ENCODE peak calls at places on chromosome 12, in four cellular contexts. T is stimulated activated CD4-positive, alpha-beta T cell treated with anti-CD3 and anti-CD28 coated beads, Interleukin-4, amount 100 ng/mL, for 48 hours; S is GM19239; Z is NCI-H146. U is an unnamed sample.

GRCh38 chr12:32548691-32549412 is 130.2 kb upstream of the DNM1L start:
- DNase-seq in T (no peak), S (no peak), Z (no peak), U (no peak)

GRCh38 chr12:52026267-52026666 is 19.5 kb downstream of the TAMALIN start:
- DNase-seq in T (no peak), S (no peak), Z (no peak), U (no peak)

GRCh38 chr12:4960030-4960429 is 50.3 kb downstream of the KCNA1 start:
- DNase-seq in T (no peak), S (no peak), Z (no peak), U (no peak)

GRCh38 chr12:105835505-105835904 is 303.2 kb downstream of the NUAK1 start:
- DNase-seq in T (no peak), S (no peak), Z (no peak), U (no peak)

GRCh38 chr12:104598342-104599271 is 141.9 kb downstream of the CHST11 start:
- DNase-seq in T (no peak), S (no peak), Z (no peak), U (no peak)

GRCh38 chr12:7433276-7433822 is 10.6 kb downstream of the CD163L1 start:
- DNase-seq in T (no peak), S (no peak), Z (no peak), U (no peak)

GRCh38 chr12:106754331-106754730 is 20.2 kb upstream of the RIC8B start:
- DNase-seq in T (no peak), S (no peak), Z (no peak), U (no peak)

GRCh38 chr12:1044697-1045096 is 53.7 kb downstream of the ERC1 start:
- DNase-seq in T (no peak), S (no peak), Z (no peak), U (no peak)

GRCh38 chr12:60120199-60120598 is 524.4 kb downstream of the SLC16A7 start:
- DNase-seq in T (no peak), S (no peak), Z (no peak), U (no peak)

GRCh38 chr12:117417004-117417403 is 55.6 kb upstream of the NOS1 start:
- DNase-seq in T (no peak), S (no peak), Z (no peak), U (no peak)

GRCh38 chr12:13347241-13348043 is 150.9 kb downstream of the EMP1 start:
- DNase-seq in T (peak), S (no peak), Z (no peak), U (no peak)

GRCh38 chr12:123478762-123479161 is 20.8 kb downstream of the SNRNP35 start:
- DNase-seq in T (no peak), S (no peak), Z (no peak), U (no peak)

GRCh38 chr12:75815756-75816155 is 215.8 kb downstream of the PHLDA1 start:
- DNase-seq in T (no peak), S (no peak), Z (no peak), U (no peak)

GRCh38 chr12:3168775-3169221 is 91.6 kb downstream of the TSPAN9 start:
- DNase-seq in T (peak), S (no peak), Z (no peak), U (no peak)

GRCh38 chr12:107477946-107478610 is 207.5 kb upstream of the PWP1 start:
- DNase-seq in T (no peak), S (no peak), Z (no peak), U (no peak)

GRCh38 chr12:110992909-110993308 is 72.5 kb upstream of the MYL2 start:
- DNase-seq in T (no peak), S (no peak), Z (no peak), U (no peak)